ENCODE peak calls at places on chromosomes 3 and 15, in six cellular contexts. P is psoas muscle, T is fibroblast of lung, S is tibial artery, Q is gastrocnemius medialis, D is body of pancreas. I is an unnamed sample. For H3K36me3, the result is how much of the 10 kb centered on the place peaks cover.

GRCh38 chr3:43540625-43541024 is 81.2 kb downstream of the ANO10 start:
- DNase-seq in P (no peak), T (peak), S (no peak), Q (no peak), D (no peak), I (no peak)

GRCh38 chr15:67794832-67795574 is 30.3 kb upstream of the SKOR1 start:
- DNase-seq in P (no peak), T (no peak), S (no peak), Q (no peak), D (no peak), I (no peak)

GRCh38 chr3:96863129-96863740 is 48.8 kb downstream of the EPHA6 start:
- DNase-seq in P (no peak), T (peak), S (no peak), Q (no peak), D (peak), I (no peak)

GRCh38 chr3:162468791-162469190 is 972.2 kb downstream of the OTOL1 start:
- DNase-seq in P (no peak), T (no peak), S (no peak), Q (no peak), D (no peak), I (no peak)

GRCh38 chr3:126781406-126781805 is 77.4 kb downstream of the CHCHD6 start:
- DNase-seq in P (no peak), T (peak), S (no peak), Q (no peak), D (no peak), I (no peak)

GRCh38 chr3:150255416-150255815 is 152.7 kb upstream of the TSC22D2 start:
- DNase-seq in P (peak), T (no peak), S (peak), Q (peak), D (peak), I (no peak)

GRCh38 chr15:87739866-87740265 is 516.7 kb downstream of the NTRK3 start:
- DNase-seq in P (no peak), T (no peak), S (no peak), Q (no peak), D (no peak), I (no peak)

GRCh38 chr15:45199136-45199810 is 11.5 kb upstream of the SHF start:
- DNase-seq in P (no peak), T (peak), S (peak), Q (peak), D (no peak), I (no peak)

GRCh38 chr3:155846119-155846518 is 8.1 kb downstream of the SLC33A1 start:
- DNase-seq in P (no peak), T (no peak), S (no peak), Q (no peak), D (no peak), I (no peak)

GRCh38 chr3:112894258-112894657 is 47.6 kb upstream of the CD200R1L start:
- DNase-seq in P (no peak), T (peak), S (no peak), Q (no peak), D (no peak), I (no peak)

DNA sequence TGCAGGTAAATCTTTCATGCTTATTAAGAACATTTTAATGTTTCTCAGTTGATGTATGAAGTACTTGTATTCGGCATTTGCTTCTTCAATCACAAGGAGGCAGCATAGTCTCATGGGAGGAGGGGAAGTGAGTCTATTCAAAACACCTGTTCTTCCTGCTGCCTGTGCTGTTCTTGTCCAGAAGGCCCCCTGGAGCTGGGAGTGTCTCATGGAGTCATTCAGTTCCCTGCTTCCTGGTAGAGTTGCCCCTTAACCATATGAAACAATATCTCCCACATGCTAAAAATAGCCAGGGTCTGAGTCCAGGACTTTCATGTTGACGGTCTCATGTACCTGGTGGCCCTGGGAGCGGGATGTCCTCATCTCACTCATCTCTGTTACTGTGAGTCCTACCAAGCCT is 15.5 kb upstream of the PPP1R2 start:
- DNase-seq in P (peak), T (peak), S (no peak), Q (peak), D (no peak), I (no peak)
- TF ChIP-seq CTCF in P (peak), T (peak), S (no peak), Q (peak), D (no peak), I (peak)

GRCh38 chr3:172290457-172290856 is 157.8 kb downstream of the GHSR start:
- DNase-seq in P (no peak), T (no peak), S (no peak), Q (no peak), D (no peak), I (no peak)
- H3K36me3 ChIP-seq in P (under half), T (under half), S (under half), Q (under half), D (under half), I (half or more)

GRCh38 chr3:7290062-7290825 is 429.3 kb downstream of the GRM7 start:
- DNase-seq in P (no peak), T (peak), S (no peak), Q (no peak), D (no peak), I (no peak)
- TF ChIP-seq CTCF in P (no peak), T (no peak), S (no peak), Q (no peak), D (no peak), I (no peak)

GRCh38 chr3:9682123-9682522 is 21.5 kb upstream of the CPNE9 start:
- DNase-seq in P (no peak), T (no peak), S (no peak), Q (no peak), D (peak), I (no peak)

GRCh38 chr3:9681723-9682081 is 21.9 kb upstream of the CPNE9 start:
- DNase-seq in P (no peak), T (no peak), S (no peak), Q (no peak), D (peak), I (no peak)

GRCh38 chr3:9678493-9678892 is 25.1 kb upstream of the CPNE9 start:
- DNase-seq in P (no peak), T (no peak), S (no peak), Q (no peak), D (no peak), I (no peak)

GRCh38 chr3:9679476-9680097 is 24.0 kb upstream of the CPNE9 start:
- DNase-seq in P (no peak), T (no peak), S (no peak), Q (no peak), D (no peak), I (no peak)

DNA sequence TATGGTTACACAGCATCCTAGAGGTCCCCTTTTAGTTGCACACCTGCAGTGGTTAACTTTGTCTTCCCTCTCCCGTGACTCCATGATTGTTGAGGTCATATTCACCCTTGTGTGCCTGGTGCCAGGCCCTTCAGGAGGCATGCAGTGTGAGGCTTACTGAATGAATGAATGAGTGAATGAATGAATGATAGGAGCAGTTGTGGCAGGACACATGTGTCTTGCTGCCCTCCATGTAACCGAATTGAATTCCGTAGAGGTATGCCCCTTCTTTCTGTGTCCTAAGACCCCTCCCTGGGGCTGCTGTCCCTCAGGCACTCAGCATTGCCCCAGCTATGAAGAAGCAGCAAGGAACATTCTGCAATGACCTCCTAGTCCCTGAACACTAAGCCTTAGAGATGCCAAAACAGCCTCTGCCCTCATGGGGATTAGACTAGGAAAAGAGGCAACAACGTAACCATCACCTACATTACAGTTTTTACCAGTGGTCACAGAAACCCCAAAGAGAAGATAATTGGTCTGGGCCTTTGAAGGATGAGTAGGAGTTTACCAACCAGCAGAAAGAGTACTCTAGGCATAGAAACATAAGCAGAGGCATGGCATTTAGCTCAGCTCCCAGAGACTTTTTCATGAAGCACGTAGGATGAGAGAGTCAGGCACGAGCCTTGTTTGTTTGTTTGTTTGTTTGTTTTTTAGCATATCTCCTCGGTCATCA is 22.5 kb upstream of the CPNE9 start:
- DNase-seq in P (no peak), T (no peak), S (no peak), Q (no peak), D (no peak), I (no peak)
- H3K36me3 ChIP-seq in P (under half), T (under half), S (half or more), Q (under half), D (half or more), I (half or more)

I was measured in upper lobe of right lung.